ENCODE peak calls at places on chromosomes 7 and 10, in nine cellular contexts. T is Caco-2, F is bronchial epithelial cell, P is neural progenitor cell, L is adrenal gland, A is AG09309, J is HFFc6, H is fibroblast of lung, Y is stomach. E is an unnamed sample.

GRCh38 chr10:82968533-82968932 is 1093.5 kb downstream of the NRG3 start:
- DNase-seq in Y (no peak), L (no peak), J (no peak), F (no peak), A (no peak), T (no peak), P (no peak), H (no peak), E (no peak)

GRCh38 chr7:110442386-110442837 is 648.5 kb upstream of the LRRN3 start:
- DNase-seq in F (peak; percentile 67), L (peak; percentile 33), A (no peak), H (peak; percentile 59), Y (peak; percentile 31), J (peak; percentile 56), P (peak; percentile 73), T (peak; percentile 71), E (peak; percentile 22)

GRCh38 chr10:13536674-13537366 is 8.0 kb upstream of the BEND7 start:
- DNase-seq in Y (peak; percentile 67), J (peak; percentile 11), A (no peak), F (peak; percentile 27), H (peak; percentile 34), P (peak; percentile 90), L (peak; percentile 65), T (peak; percentile 85), E (peak; percentile 66)

GRCh38 chr7:104861729-104862128 is 152.3 kb upstream of the KMT2E start:
- DNase-seq in P (no peak), T (no peak), F (no peak), A (no peak), L (no peak), J (no peak), Y (no peak), H (no peak), E (no peak)

GRCh38 chr7:137081694-137082093 is 213.2 kb downstream of the CHRM2 start:
- DNase-seq in Y (peak; percentile 36), L (peak; percentile 61), P (no peak), J (peak; percentile 82), T (no peak), F (peak; percentile 74), H (peak; percentile 98), A (peak; percentile 98), E (no peak)

GRCh38 chr10:45440511-45441062 is 66.6 kb downstream of the ALOX5 start:
- DNase-seq in L (no peak), J (no peak), H (no peak), A (no peak), Y (no peak), F (no peak), T (no peak), P (no peak), E (no peak)

GRCh38 chr7:38451840-38452239 is 178.4 kb upstream of the TARP start:
- DNase-seq in H (peak; percentile 66), J (peak; percentile 50), Y (no peak), P (peak; percentile 49), L (no peak), T (peak; percentile 14), A (peak; percentile 29), F (peak; percentile 59), E (peak; percentile 11)

GRCh38 chr10:70255329-70256299 is 22.4 kb upstream of the PPA1 start:
- DNase-seq in H (no peak), A (no peak), L (peak; percentile 26), P (no peak), J (no peak), Y (no peak), T (no peak), F (peak; percentile 62), E (peak; percentile 49)

GRCh38 chr10:8051851-8052257 is 2.6 kb upstream of the GATA3 start:
- DNase-seq in T (no peak), Y (no peak), F (no peak), A (no peak), H (no peak), J (no peak), L (no peak), P (peak; percentile 91), E (peak; percentile 13)

GRCh38 chr10:8053446-8054242 is 844 bp upstream of the GATA3 start:
- DNase-seq in Y (peak; percentile 86), H (peak; percentile 67), A (peak; percentile 21), J (peak; percentile 64), P (peak; percentile 96), L (peak; percentile 91), T (peak; percentile 98), F (peak; percentile 35), E (peak; percentile 99)

GRCh38 chr10:8052344-8052969 is 2.0 kb upstream of the GATA3 start:
- DNase-seq in T (no peak), L (no peak), J (no peak), A (no peak), F (no peak), P (peak; percentile 50), H (peak; percentile 31), Y (no peak), E (peak; percentile 19)

GRCh38 chr10:8054243-8054497 is 318 bp upstream of the GATA3 start:
- DNase-seq in P (no peak), T (no peak), A (no peak), H (no peak), Y (no peak), F (no peak), J (no peak), L (peak; percentile 48), E (no peak)

GRCh38 chr10:8052970-8053445 is 1.5 kb upstream of the GATA3 start:
- DNase-seq in L (no peak), A (no peak), T (no peak), Y (no peak), J (no peak), P (no peak), F (no peak), H (no peak), E (peak; percentile 8)
- TF ChIP-seq CTCF in L (no peak), A (no peak), T (no peak), Y (peak; percentile 62), J (no peak), P (no peak), F (no peak), H (peak; percentile 57), E (no peak)

DNA sequence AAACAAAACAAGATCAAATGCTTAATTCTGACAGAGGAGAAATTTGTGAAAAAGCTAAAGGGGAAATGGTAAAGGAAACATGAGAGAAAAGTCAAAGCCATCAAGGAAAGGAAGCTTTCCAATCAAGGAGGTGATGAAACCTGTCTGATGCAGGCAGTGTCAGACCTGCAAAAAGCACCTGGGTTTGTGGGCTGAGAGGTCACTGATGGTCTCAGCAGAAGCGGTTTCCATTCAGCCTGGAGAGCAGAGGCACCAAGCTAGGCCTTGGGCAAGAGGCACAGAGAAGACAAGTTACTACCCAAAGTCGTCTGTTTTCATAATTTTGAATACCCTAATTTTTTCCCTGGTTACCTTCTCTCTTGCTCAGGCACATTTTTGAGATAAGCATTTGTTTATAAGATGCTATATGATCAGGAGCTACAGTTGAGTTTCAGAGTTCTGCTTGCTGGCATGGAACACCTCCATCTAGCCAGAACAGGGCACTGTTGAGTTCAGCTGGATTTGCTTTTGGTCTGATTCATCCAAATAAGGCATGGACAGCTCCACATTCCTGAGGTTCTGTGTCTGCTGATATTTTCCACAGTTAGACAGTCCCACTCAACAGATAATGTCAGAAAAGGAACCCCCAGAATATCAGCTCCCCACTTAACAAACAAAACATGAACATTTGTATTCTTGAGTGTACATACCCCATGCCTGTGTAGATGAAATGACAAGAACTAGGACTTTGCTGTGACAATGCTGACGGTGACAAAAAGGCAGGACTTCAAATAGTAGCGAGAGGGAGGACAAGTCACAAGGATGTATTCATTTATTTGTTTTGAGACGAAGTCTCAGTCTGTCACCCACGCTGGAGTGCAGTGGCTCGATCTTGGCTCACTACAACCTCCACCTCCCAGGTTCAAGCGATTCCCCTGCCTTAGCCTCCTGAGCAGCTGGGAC is 4.9 kb upstream of the PPIA start:
- DNase-seq in P (no peak), F (no peak), T (no peak), J (peak; percentile 66), A (no peak), Y (no peak), H (peak; percentile 56), L (no peak), E (no peak)
- TF ChIP-seq CTCF in P (no peak), F (no peak), T (no peak), J (peak; percentile 40), A (peak; percentile 46), Y (no peak), H (peak; percentile 40), L (no peak), E (no peak)

GRCh38 chr7:113392841-113393540 is 274.6 kb upstream of the SMIM30 start:
- DNase-seq in L (no peak), P (peak; percentile 15), J (no peak), H (no peak), T (no peak), A (no peak), Y (no peak), F (no peak), E (no peak)

GRCh38 chr7:113389247-113389646 is 270.9 kb upstream of the SMIM30 start:
- DNase-seq in T (no peak), L (no peak), H (no peak), P (no peak), J (no peak), Y (no peak), F (no peak), A (no peak), E (no peak)

GRCh38 chr7:113392421-113392820 is 274.1 kb upstream of the SMIM30 start:
- DNase-seq in F (no peak), H (no peak), P (no peak), J (no peak), L (peak; percentile 16), Y (no peak), T (no peak), A (no peak), E (no peak)

DNA sequence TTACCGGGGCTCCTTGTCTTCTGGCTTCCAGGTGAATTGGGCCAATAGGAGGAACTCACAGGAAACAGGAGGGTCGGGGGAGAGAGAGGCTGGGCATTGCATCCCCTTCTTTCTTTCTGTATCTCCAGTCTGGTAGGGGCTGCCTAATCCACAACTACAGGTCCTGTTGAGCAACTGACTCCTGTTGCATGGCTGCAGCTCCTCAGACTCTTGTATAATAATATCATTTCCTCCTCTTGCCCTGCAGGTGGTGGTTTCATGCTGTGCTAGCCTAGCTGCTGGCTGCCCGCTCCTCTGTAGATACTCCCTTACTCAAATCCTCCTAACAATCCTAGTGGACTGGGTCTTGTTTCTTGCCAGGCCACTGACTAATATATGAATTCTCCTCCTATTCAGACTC is 276.5 kb upstream of the SMIM30 start:
- DNase-seq in H (no peak), Y (no peak), L (no peak), A (no peak), P (peak; percentile 45), F (no peak), T (no peak), J (no peak), E (no peak)
- TF ChIP-seq CTCF in H (no peak), Y (no peak), L (no peak), A (no peak), P (no peak), F (no peak), T (no peak), J (no peak), E (no peak)

DNA sequence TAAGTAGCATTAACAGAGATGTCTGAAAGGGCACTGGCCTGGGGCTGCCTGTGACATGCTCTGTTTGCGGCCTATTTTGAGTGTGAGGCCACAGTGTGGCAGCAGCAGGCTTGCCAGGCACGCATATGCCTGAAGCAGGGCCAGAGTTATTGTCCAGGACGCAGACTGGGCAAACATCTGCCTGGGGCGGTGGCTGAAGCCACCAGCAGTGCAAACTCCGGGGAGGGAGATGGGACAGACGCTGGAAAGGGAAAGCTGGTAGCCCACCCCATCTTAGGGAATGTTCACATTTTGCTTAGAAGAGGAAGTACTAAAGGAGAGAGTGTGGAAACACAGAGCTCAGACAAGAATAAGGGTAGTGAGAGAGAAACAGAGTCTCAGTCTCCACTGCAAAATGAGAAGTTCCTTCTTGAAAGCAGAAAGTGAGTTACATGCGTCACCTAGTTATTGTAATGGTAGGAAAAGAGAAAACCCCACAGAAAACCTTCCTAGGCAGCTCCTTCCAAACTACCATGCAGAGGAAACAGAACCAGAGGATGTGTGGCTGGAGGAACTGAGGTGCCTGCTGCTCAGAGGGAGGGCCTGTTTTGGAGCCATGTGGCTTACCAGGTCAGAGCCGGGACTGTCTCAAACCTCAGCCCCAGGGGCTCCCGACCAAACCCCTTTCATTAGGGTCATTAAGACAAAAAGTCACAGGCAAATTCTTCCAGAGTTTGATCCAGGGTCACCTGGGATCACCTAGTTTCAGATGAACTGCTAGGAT is 14.5 kb downstream of the AKR1B1 start:
- DNase-seq in F (no peak), L (peak; percentile 40), Y (no peak), H (no peak), A (no peak), T (peak; percentile 32), J (no peak), P (no peak), E (no peak)
- TF ChIP-seq CTCF in F (peak; percentile 36), L (no peak), Y (no peak), H (no peak), A (no peak), T (no peak), J (peak; percentile 27), P (no peak), E (no peak)